ENCODE peak calls at places on chromosomes 2 and 18, in four cellular contexts. C is hepatocyte, Q is GM23338, P is K562. G is an unnamed sample.
A peak's percentile ranks its signal among the peaks of the same experiment; 100 is the strongest.

GRCh38 chr2:99698896-99699295 is 209.1 kb upstream of the REV1 start:
- DNase-seq in C (no peak), Q (no peak), P (no peak), G (peak; percentile 87)

GRCh38 chr2:145909175-145909574 is 1389.3 kb upstream of the ZEB2 start:
- DNase-seq in C (no peak), Q (no peak), P (no peak), G (peak; percentile 19)

GRCh38 chr18:13273800-13274199 is 55.2 kb downstream of the LDLRAD4 start:
- DNase-seq in C (no peak), Q (no peak), P (no peak), G (no peak)

GRCh38 chr2:169303579-169304285 is 58.6 kb downstream of the LRP2 start:
- DNase-seq in C (no peak), Q (no peak), P (no peak), G (no peak)

GRCh38 chr2:121974919-121975654 is 219.6 kb downstream of the TSN start:
- DNase-seq in C (peak; percentile 92), Q (peak; percentile 97), P (peak; percentile 70), G (peak; percentile 78)

GRCh38 chr2:142750858-142751257 is 126.6 kb upstream of the KYNU start:
- DNase-seq in C (no peak), Q (no peak), P (no peak), G (no peak)

GRCh38 chr2:50551018-50551726 is 480.8 kb downstream of the NRXN1 start:
- DNase-seq in C (no peak), Q (no peak), P (no peak), G (no peak)

GRCh38 chr2:153575171-153575853 is 96.8 kb upstream of the RPRM start:
- DNase-seq in C (no peak), Q (peak; percentile 5), P (no peak), G (no peak)

GRCh38 chr2:202695166-202695565 is 60.4 kb downstream of the FAM117B start:
- DNase-seq in C (peak; percentile 20), Q (no peak), P (no peak), G (no peak)

GRCh38 chr2:73337828-73338227 is 44.5 kb upstream of the EGR4 start:
- DNase-seq in C (no peak), Q (no peak), P (no peak), G (no peak)

GRCh38 chr2:223725494-223725893 is 111.9 kb downstream of the AP1S3 start:
- DNase-seq in C (peak; percentile 92), Q (peak; percentile 85), P (peak; percentile 53), G (peak; percentile 98)

GRCh38 chr2:236873666-236874065 is 212.0 kb upstream of the COPS8 start:
- DNase-seq in C (no peak), Q (no peak), P (no peak), G (peak; percentile 29)

GRCh38 chr18:55585586-55586521 is 2.1 kb downstream of the TCF4 start:
- DNase-seq in C (no peak), Q (peak; percentile 25), P (no peak), G (peak; percentile 62)

GRCh38 chr2:60597346-60597745 is 43.9 kb upstream of the BCL11A start:
- DNase-seq in C (no peak), Q (no peak), P (no peak), G (no peak)

GRCh38 chr2:72142743-72143440 is 4.8 kb downstream of the CYP26B1 start:
- DNase-seq in C (peak; percentile 86), Q (peak; percentile 73), P (no peak), G (peak; percentile 60)

GRCh38 chr2:11726384-11726783 is 20.0 kb upstream of the LPIN1 start:
- DNase-seq in C (no peak), Q (no peak), P (no peak), G (peak; percentile 56)

GRCh38 chr2:124572953-124573634 is 548.0 kb downstream of the CNTNAP5 start:
- DNase-seq in C (peak; percentile 11), Q (no peak), P (no peak), G (no peak)

GRCh38 chr2:144004742-144005141 is 515.2 kb downstream of the ZEB2 start:
- DNase-seq in C (no peak), Q (no peak), P (peak; percentile 27), G (no peak)

GRCh38 chr2:199798881-199799580 is 52.0 kb downstream of the FTCDNL1 start:
- DNase-seq in C (no peak), Q (no peak), P (no peak), G (peak; percentile 59)

GRCh38 chr2:238528953-238529781 is 102.4 kb downstream of the ASB1 start:
- DNase-seq in C (peak; percentile 76), Q (no peak), P (no peak), G (peak; percentile 71)

GRCh38 chr2:190396264-190396663 is 11.9 kb upstream of the MFSD6 start:
- DNase-seq in C (no peak), Q (no peak), P (no peak), G (no peak)

GRCh38 chr2:233356546-233357308 is 2.4 kb downstream of the DGKD start:
- DNase-seq in C (no peak), Q (no peak), P (no peak), G (no peak)

GRCh38 chr2:164504253-164504652 is 117.0 kb downstream of the GRB14 start:
- DNase-seq in C (peak; percentile 15), Q (peak; percentile 79), P (no peak), G (no peak)

GRCh38 chr18:62364558-62364957 is 39.4 kb downstream of the TNFRSF11A start:
- DNase-seq in C (no peak), Q (no peak), P (no peak), G (no peak)

GRCh38 chr2:43345391-43345813 is 119.0 kb upstream of the ZFP36L2 start:
- DNase-seq in C (no peak), Q (peak; percentile 44), P (peak; percentile 17), G (no peak)

GRCh38 chr2:98605076-98605475 is 3.2 kb downstream of the COA5 start:
- DNase-seq in C (no peak), Q (no peak), P (no peak), G (no peak)

GRCh38 chr18:63956755-63957154 is 7.7 kb downstream of the HMSD start:
- DNase-seq in C (no peak), Q (no peak), P (no peak), G (no peak)

GRCh38 chr18:63869374-63869773 is 18.1 kb upstream of the SERPINB2 start:
- DNase-seq in C (no peak), Q (no peak), P (no peak), G (peak; percentile 17)

GRCh38 chr2:8515864-8516533 is 165.9 kb upstream of the ID2 start:
- DNase-seq in C (no peak), Q (no peak), P (no peak), G (no peak)

GRCh38 chr18:2985628-2986027 is 27.3 kb downstream of the LPIN2 start:
- DNase-seq in C (no peak), Q (no peak), P (peak; percentile 57), G (peak; percentile 57)

GRCh38 chr2:38371235-38371634 is 5.8 kb downstream of the ATL2 start:
- DNase-seq in C (no peak), Q (no peak), P (no peak), G (no peak)

GRCh38 chr2:10912796-10913445 is 1.2 kb downstream of the KCNF1 start:
- DNase-seq in C (no peak), Q (no peak), P (no peak), G (no peak)

GRCh38 chr18:8721094-8721669 is 15.8 kb downstream of the MTCL1 start:
- DNase-seq in C (no peak), Q (peak; percentile 23), P (no peak), G (no peak)
- H3K4me1 ChIP-seq in C (peaks cover 18% of the 10 kb centered on the region), Q (peaks cover 60% of the 10 kb centered on the region), P (no peaks in the 10 kb centered on the region), G (no peaks in the 10 kb centered on the region)

DNA sequence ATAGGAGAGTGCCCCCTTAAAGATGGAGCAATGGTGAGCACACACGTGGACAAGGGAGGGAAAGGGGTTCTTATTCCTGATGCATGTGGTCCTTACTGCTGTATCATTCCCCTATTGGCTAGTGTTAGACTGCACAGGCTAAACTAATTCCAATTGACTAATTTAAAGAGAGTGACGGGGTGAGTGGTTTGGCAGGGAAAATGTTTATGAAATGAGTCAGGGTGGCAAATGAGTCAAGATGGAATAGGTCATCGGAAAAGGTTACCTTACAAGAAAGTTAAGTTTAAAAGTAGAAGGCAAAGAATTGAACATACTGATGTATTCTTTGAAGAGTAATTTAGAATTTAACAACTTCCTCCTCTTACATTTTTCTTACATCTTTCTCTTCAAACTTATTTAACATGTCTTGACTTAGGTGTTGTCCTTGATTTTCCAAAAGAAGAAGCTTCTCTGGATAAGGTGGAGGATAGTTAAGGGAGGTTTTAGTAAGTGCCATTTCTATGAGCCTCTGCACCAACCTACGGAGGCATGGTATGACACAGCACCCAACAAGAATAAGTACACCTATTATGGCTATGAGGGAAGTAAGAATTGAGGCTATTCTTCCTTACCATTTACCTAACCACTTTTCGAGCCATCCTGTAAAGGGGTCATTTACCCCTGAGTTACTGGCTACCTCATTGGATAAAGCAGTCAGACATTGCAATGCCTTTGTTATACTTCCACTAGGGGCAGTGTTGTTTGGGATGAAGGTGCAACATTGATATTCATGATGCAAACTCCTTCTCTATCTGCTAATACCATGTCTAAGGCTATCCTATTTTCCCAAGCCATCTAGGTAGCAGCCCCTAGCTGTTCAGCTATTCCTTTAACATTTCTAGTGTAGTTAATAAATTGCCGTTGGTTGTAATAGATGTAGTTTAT is 1345.8 kb upstream of the LRRTM1 start:
- DNase-seq in C (no peak), Q (peak; percentile 42), P (no peak), G (peak; percentile 41)
- TF ChIP-seq CTCF in C (peak; percentile 3), Q (peak; percentile 59), P (no peak), G (no peak)

DNA sequence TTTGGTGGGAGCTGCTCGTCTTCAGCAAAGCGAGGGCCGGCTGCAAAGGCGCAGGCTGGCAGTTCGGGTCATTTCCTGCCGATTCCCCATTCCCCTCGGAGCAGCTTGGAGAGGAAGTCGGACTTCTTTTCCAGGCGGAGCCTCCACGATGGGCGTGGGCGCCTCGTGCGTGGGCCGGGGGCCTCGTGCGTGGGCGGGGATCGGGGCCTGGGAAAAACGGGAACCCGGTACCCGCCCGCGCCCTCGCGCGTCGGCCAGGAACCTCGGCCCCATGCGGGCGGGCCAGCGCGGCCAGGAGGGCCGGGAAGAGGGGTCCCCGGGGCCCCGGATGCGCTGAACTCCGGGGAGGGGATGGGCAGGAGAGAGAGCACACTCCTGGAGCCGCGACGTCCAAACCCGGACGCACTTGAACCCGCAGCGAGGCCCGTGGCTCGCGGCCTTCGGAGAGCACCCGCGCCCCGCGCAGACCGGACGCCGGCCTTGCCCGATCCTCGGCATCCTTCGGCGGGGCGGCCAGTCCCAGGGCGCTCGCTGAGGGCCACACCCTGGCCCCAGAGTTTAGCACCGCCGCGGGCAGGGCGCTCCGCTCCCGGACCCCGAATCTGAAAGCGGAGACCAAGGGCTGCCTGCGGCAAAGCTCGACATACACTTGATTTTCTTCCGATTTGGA is 368.4 kb downstream of the MTX2 start:
- DNase-seq in C (peak; percentile 41), Q (peak; percentile 74), P (no peak), G (peak; percentile 18)
- TF ChIP-seq EZH2 in C (peak; percentile 91), Q (peak; percentile 37), P (no peak), G (peak; percentile 39)

GRCh38 chr18:44731866-44732555 is 51.3 kb downstream of the SETBP1 start:
- DNase-seq in C (no peak), Q (no peak), P (no peak), G (no peak)

GRCh38 chr18:44731160-44731865 is 50.6 kb downstream of the SETBP1 start:
- DNase-seq in C (no peak), Q (no peak), P (no peak), G (no peak)

GRCh38 chr18:44733069-44733753 is 52.5 kb downstream of the SETBP1 start:
- DNase-seq in C (no peak), Q (no peak), P (peak; percentile 13), G (peak; percentile 97)

GRCh38 chr18:44733754-44734465 is 53.2 kb downstream of the SETBP1 start:
- DNase-seq in C (no peak), Q (no peak), P (no peak), G (no peak)

GRCh38 chr18:44732604-44733003 is 51.9 kb downstream of the SETBP1 start:
- DNase-seq in C (no peak), Q (peak; percentile 41), P (no peak), G (no peak)
- H3K4me1 ChIP-seq in C (peaks cover 50% of the 10 kb centered on the region), Q (no peaks in the 10 kb centered on the region), P (peaks cover 40% of the 10 kb centered on the region), G (peaks cover 21% of the 10 kb centered on the region)

G was measured in fibroblast of lung.